ENCODE peak calls at places on chromosomes 2 and 18, in nine cellular contexts. One of them, this sample, is unnamed.

GRCh38 chr18:22465859-22466602 is 48.3 kb upstream of the CTAGE1 start:
- DNase-seq in effector CD4-positive, alpha-beta T cell: no peak
- DNase-seq in GOT3: no peak
- DNase-seq in AG08396: peak; percentile 86
- DNase-seq in tibial artery: peak; percentile 85
- DNase-seq in NCI-H1105: no peak
- DNase-seq in erythroblast: peak; percentile 33
- DNase-seq in GM20000: no peak
- DNase-seq in stimulated activated CD4-positive, alpha-beta T cell treated with anti-CD3 and anti-CD28 coated beads, Interleukin-4, amount 100 ng/mL, for 48 hours: no peak
- DNase-seq in this sample: peak; percentile 48

GRCh38 chr2:168758970-168759820 is 43.2 kb upstream of the NOSTRIN start:
- DNase-seq in effector CD4-positive, alpha-beta T cell: no peak
- DNase-seq in GOT3: no peak
- DNase-seq in AG08396: peak; percentile 53
- DNase-seq in tibial artery: no peak
- DNase-seq in NCI-H1105: peak; percentile 9
- DNase-seq in erythroblast: peak; percentile 61
- DNase-seq in GM20000: peak; percentile 51
- DNase-seq in stimulated activated CD4-positive, alpha-beta T cell treated with anti-CD3 and anti-CD28 coated beads, Interleukin-4, amount 100 ng/mL, for 48 hours: no peak
- DNase-seq in this sample: no peak

GRCh38 chr18:78554944-78555608 is 424.5 kb upstream of the SALL3 start:
- DNase-seq in effector CD4-positive, alpha-beta T cell: no peak
- DNase-seq in GOT3: no peak
- DNase-seq in AG08396: no peak
- DNase-seq in tibial artery: no peak
- DNase-seq in NCI-H1105: no peak
- DNase-seq in erythroblast: no peak
- DNase-seq in GM20000: no peak
- DNase-seq in stimulated activated CD4-positive, alpha-beta T cell treated with anti-CD3 and anti-CD28 coated beads, Interleukin-4, amount 100 ng/mL, for 48 hours: no peak
- DNase-seq in this sample: no peak

GRCh38 chr18:63879684-63880083 is 7.8 kb upstream of the SERPINB2 start:
- DNase-seq in effector CD4-positive, alpha-beta T cell: no peak
- DNase-seq in GOT3: no peak
- DNase-seq in AG08396: no peak
- DNase-seq in tibial artery: no peak
- DNase-seq in NCI-H1105: no peak
- DNase-seq in erythroblast: no peak
- DNase-seq in GM20000: no peak
- DNase-seq in stimulated activated CD4-positive, alpha-beta T cell treated with anti-CD3 and anti-CD28 coated beads, Interleukin-4, amount 100 ng/mL, for 48 hours: no peak
- DNase-seq in this sample: no peak

GRCh38 chr2:170922683-170923494 is 6.2 kb upstream of the GORASP2 start:
- DNase-seq in effector CD4-positive, alpha-beta T cell: no peak
- DNase-seq in GOT3: no peak
- DNase-seq in AG08396: no peak
- DNase-seq in tibial artery: no peak
- DNase-seq in NCI-H1105: no peak
- DNase-seq in erythroblast: no peak
- DNase-seq in GM20000: no peak
- DNase-seq in stimulated activated CD4-positive, alpha-beta T cell treated with anti-CD3 and anti-CD28 coated beads, Interleukin-4, amount 100 ng/mL, for 48 hours: no peak
- DNase-seq in this sample: no peak

GRCh38 chr2:9310390-9310789 is 103.8 kb downstream of the ASAP2 start:
- DNase-seq in effector CD4-positive, alpha-beta T cell: no peak
- DNase-seq in GOT3: no peak
- DNase-seq in AG08396: peak; percentile 81
- DNase-seq in tibial artery: peak; percentile 88
- DNase-seq in NCI-H1105: no peak
- DNase-seq in erythroblast: no peak
- DNase-seq in GM20000: no peak
- DNase-seq in stimulated activated CD4-positive, alpha-beta T cell treated with anti-CD3 and anti-CD28 coated beads, Interleukin-4, amount 100 ng/mL, for 48 hours: no peak
- DNase-seq in this sample: no peak

GRCh38 chr2:144890828-144891227 is 370.9 kb upstream of the ZEB2 start:
- DNase-seq in effector CD4-positive, alpha-beta T cell: no peak
- DNase-seq in GOT3: no peak
- DNase-seq in AG08396: peak; percentile 6
- DNase-seq in tibial artery: no peak
- DNase-seq in NCI-H1105: no peak
- DNase-seq in erythroblast: peak; percentile 56
- DNase-seq in GM20000: peak; percentile 7
- DNase-seq in stimulated activated CD4-positive, alpha-beta T cell treated with anti-CD3 and anti-CD28 coated beads, Interleukin-4, amount 100 ng/mL, for 48 hours: no peak
- DNase-seq in this sample: no peak

GRCh38 chr2:145846986-145847385 is 1327.1 kb upstream of the ZEB2 start:
- DNase-seq in effector CD4-positive, alpha-beta T cell: no peak
- DNase-seq in GOT3: no peak
- DNase-seq in AG08396: no peak
- DNase-seq in tibial artery: no peak
- DNase-seq in NCI-H1105: no peak
- DNase-seq in erythroblast: no peak
- DNase-seq in GM20000: no peak
- DNase-seq in stimulated activated CD4-positive, alpha-beta T cell treated with anti-CD3 and anti-CD28 coated beads, Interleukin-4, amount 100 ng/mL, for 48 hours: no peak
- DNase-seq in this sample: no peak

GRCh38 chr18:74367905-74368304 is 52.3 kb downstream of the C18orf63 start:
- DNase-seq in effector CD4-positive, alpha-beta T cell: no peak
- DNase-seq in GOT3: no peak
- DNase-seq in AG08396: no peak
- DNase-seq in tibial artery: no peak
- DNase-seq in NCI-H1105: no peak
- DNase-seq in erythroblast: no peak
- DNase-seq in GM20000: no peak
- DNase-seq in stimulated activated CD4-positive, alpha-beta T cell treated with anti-CD3 and anti-CD28 coated beads, Interleukin-4, amount 100 ng/mL, for 48 hours: no peak
- DNase-seq in this sample: no peak

This sample was measured in thoracic aorta.